ENCODE peak calls at places on chromosomes 13 and 19, in eight cellular contexts. Z, R, T, M, C, I, K and L are unnamed samples.

GRCh38 chr13:30577381-30577780 is 40.3 kb upstream of the USPL1 start:
- DNase-seq in Z (peak), R (no peak), T (no peak), M (peak), C (no peak), I (peak), K (peak), L (peak)

GRCh38 chr13:99314640-99315176 is 7.5 kb upstream of the GPR183 start:
- DNase-seq in Z (no peak), R (no peak), T (no peak), M (no peak), C (no peak), I (peak), K (peak), L (no peak)

GRCh38 chr19:925087-925911 is 536 bp upstream of the ARID3A start:
- DNase-seq in Z (peak), R (peak), T (peak), M (no peak), C (peak), I (peak), K (peak), L (peak)

GRCh38 chr19:18044825-18045304 is 36.9 kb downstream of the ARRDC2 start:
- DNase-seq in Z (peak), R (peak), T (peak), M (no peak), C (peak), I (peak), K (peak), L (peak)

GRCh38 chr19:46736544-46737274 is 9.1 kb upstream of the FKRP start:
- DNase-seq in Z (peak), R (no peak), T (no peak), M (no peak), C (no peak), I (no peak), K (no peak), L (no peak)

GRCh38 chr13:113186061-113186900 is 22.2 kb downstream of the PCID2 start:
- DNase-seq in Z (no peak), R (no peak), T (no peak), M (no peak), C (no peak), I (peak), K (no peak), L (peak)

GRCh38 chr19:54424660-54425381 is 9.6 kb downstream of the TTYH1 start:
- DNase-seq in Z (no peak), R (no peak), T (no peak), M (no peak), C (no peak), I (no peak), K (no peak), L (no peak)

GRCh38 chr19:48887861-48888612 is 10.5 kb downstream of the TULP2 start:
- DNase-seq in Z (no peak), R (no peak), T (no peak), M (no peak), C (no peak), I (no peak), K (no peak), L (no peak)

GRCh38 chr19:38401148-38401547 is 1.7 kb upstream of the FAM98C start:
- DNase-seq in Z (no peak), R (no peak), T (no peak), M (no peak), C (no peak), I (peak), K (peak), L (no peak)

GRCh38 chr19:6048348-6048747 is 62.0 kb downstream of the RFX2 start:
- DNase-seq in Z (no peak), R (no peak), T (no peak), M (no peak), C (no peak), I (no peak), K (no peak), L (no peak)

GRCh38 chr13:38947049-38947448 is 43.6 kb downstream of the STOML3 start:
- DNase-seq in Z (no peak), R (no peak), T (no peak), M (no peak), C (no peak), I (no peak), K (no peak), L (no peak)

GRCh38 chr13:49932066-49932465 is 4.1 kb downstream of the SPRYD7 start:
- DNase-seq in Z (no peak), R (no peak), T (no peak), M (no peak), C (no peak), I (peak), K (no peak), L (no peak)

GRCh38 chr19:54331626-54332025 is 7.3 kb downstream of the LILRA4 start:
- DNase-seq in Z (no peak), R (no peak), T (no peak), M (no peak), C (no peak), I (no peak), K (no peak), L (no peak)

GRCh38 chr19:19581391-19581790 is 37.1 kb downstream of the PBX4 start:
- DNase-seq in Z (no peak), R (no peak), T (no peak), M (no peak), C (no peak), I (no peak), K (no peak), L (no peak)

GRCh38 chr13:114027826-114028225 is 54.0 kb upstream of the C13orf46 start:
- DNase-seq in Z (no peak), R (no peak), T (no peak), M (no peak), C (no peak), I (no peak), K (no peak), L (no peak)

DNA sequence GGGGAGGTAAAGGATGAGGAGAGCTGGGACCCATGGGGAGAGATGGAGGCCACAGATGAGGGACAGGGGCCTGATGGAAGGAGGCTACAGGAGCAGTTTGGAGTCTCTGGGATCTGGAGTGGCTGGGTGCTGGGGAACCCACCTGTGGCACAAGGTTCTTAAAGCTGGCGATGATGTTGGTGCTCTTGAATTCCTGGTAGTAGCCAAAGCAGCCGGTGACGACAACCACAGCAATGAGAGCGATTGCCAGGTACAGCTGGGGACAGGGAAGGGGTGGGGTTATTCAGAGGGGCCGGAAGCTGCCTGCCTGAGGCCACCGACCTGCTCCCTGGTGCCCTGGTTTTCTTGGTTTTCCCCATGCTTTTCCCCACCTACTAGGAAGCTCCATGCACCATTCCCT is 2.8 kb downstream of the ATP4A start:
- DNase-seq in Z (no peak), R (no peak), T (no peak), M (no peak), C (no peak), I (no peak), K (no peak), L (no peak)
- TF ChIP-seq CTCF in Z (no peak), R (no peak), T (no peak), M (no peak), C (no peak), I (no peak), K (no peak), L (no peak)

DNA sequence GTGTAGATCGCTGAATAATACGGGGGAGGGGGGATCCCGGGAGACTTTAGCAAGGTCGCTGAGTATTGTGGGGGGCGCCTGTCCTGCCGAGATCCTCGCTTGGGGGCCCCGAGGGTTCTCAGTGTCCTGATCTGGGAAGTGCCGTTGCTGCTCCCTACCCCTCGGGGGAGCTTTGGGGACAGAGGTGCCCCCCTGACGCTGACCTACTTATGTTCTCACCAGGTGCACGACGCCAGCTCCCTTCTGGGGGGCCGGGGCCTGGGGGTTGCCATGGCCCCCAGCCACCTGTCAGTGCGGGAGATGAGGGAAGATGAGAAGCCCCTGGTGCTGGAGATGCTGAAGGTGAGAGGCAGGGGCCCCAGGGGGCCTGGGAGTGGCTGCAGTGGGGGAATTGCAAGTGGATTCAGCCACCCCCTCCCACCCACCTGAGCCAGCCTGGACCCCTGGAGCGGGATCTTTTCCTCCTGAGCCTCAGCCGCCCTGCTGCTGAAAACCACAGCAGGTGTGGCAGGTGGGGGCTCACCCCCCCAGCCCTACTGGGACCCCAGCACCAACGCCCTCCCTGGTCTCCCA is 537 bp downstream of the NAT14 start:
- DNase-seq in Z (no peak), R (no peak), T (no peak), M (no peak), C (no peak), I (no peak), K (no peak), L (no peak)
- TF ChIP-seq CTCF in Z (no peak), R (no peak), T (no peak), M (no peak), C (no peak), I (no peak), K (no peak), L (no peak)

DNA sequence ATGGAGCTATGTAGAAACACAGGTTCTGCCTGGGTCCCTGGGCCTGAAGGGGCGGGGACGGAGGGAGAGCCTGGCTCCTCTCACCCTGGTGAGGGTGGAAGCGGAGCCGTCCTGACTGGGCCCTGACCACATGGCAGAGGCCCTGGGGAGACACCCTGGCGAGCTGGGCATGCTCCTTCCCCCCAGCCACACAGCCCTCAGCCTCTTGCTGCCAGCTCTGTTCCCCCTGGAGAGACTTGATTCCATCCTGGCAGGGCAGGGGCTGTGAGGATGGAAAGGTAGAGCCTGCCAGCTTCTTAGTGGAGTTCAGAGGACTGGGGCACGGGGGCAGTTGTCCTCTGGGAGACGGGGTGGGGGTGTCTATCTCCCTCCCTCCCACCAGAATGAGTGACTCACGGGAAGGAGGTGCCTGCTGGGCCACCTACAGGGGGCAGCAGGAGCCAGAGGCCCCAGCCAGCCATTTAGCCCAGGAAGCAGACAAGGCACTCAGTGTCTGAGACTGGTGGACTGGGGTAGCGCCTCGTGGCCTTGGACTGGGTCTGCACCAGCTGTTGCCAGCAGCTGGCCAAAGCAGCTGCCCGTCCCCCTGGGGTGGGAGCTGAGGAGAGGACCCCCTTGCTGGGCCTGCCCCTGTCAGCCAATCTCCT is 22.8 kb upstream of the RNF17 start:
- DNase-seq in Z (no peak), R (no peak), T (no peak), M (no peak), C (no peak), I (no peak), K (no peak), L (no peak)
- TF ChIP-seq CTCF in Z (no peak), R (no peak), T (no peak), M (peak), C (no peak), I (peak), K (peak), L (peak)

DNA sequence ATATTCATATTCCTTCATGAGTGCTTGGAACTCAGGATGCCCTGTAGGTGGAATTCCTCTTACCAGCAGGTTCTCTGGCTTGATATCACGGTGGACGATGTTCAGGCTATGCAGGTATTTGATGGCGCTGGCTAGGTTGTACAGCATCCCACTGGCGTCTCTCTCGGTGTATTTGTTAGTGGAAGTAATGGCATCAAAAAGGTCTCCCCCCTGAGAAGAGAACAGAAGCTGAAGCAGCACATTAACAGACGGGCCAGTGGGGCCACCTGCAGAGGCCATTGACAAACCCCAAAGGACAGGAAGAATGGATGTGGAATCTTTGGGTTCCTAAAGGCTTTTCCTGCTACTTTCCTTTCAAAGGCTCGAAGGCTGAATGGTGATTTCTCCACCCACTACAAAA is 308.5 kb downstream of the DCLK1 start:
- DNase-seq in Z (no peak), R (no peak), T (no peak), M (no peak), C (no peak), I (no peak), K (no peak), L (no peak)
- TF ChIP-seq CTCF in Z (no peak), R (no peak), T (no peak), M (no peak), C (no peak), I (no peak), K (no peak), L (no peak)